ENCODE peak calls at places on chromosomes 11 and 22, in six cellular contexts. K is CD4-positive, alpha-beta T cell; R is BE2C; W is progenitor cell of endocrine pancreas; S is neural progenitor cell; U is A549. A is an unnamed sample.

GRCh38 chr11:44563716-44564115 is 1.7 kb upstream of the CD82 start:
- DNase-seq in K (no peak), R (no peak), W (no peak), S (no peak), U (no peak), A (no peak)

GRCh38 chr11:70885721-70886305 is 366.6 kb downstream of the SHANK2 start:
- DNase-seq in K (no peak), R (no peak), W (no peak), S (no peak), U (no peak), A (no peak)

GRCh38 chr11:66509131-66509561 is 1.3 kb upstream of the BBS1 start:
- DNase-seq in K (no peak), R (no peak), W (no peak), S (no peak), U (no peak), A (no peak)

GRCh38 chr11:82883853-82884252 is 16.4 kb downstream of the PRCP start:
- DNase-seq in K (no peak), R (no peak), W (no peak), S (no peak), U (no peak), A (no peak)

GRCh38 chr11:93528757-93529639 is 14.2 kb downstream of the SMCO4 start:
- DNase-seq in K (no peak), R (peak; percentile 37), W (no peak), S (no peak), U (no peak), A (no peak)

GRCh38 chr11:72668645-72669347 is 5.4 kb downstream of the PDE2A start:
- DNase-seq in K (no peak), R (no peak), W (no peak), S (peak; percentile 84), U (no peak), A (no peak)

GRCh38 chr11:118410055-118410745 is 8.8 kb downstream of the ATP5MG start:
- DNase-seq in K (no peak), R (no peak), W (no peak), S (no peak), U (no peak), A (no peak)

GRCh38 chr11:4643682-4644081 is at the start of gene OR51E1:
- DNase-seq in K (no peak), R (no peak), W (no peak), S (no peak), U (no peak), A (no peak)

GRCh38 chr11:75241906-75242644 is 1.5 kb downstream of the TPBGL start:
- DNase-seq in K (no peak), R (no peak), W (no peak), S (no peak), U (no peak), A (no peak)

GRCh38 chr22:21038405-21038804 is 6.0 kb upstream of the SLC7A4 start:
- DNase-seq in K (no peak), R (no peak), W (no peak), S (no peak), U (no peak), A (no peak)

GRCh38 chr11:114141863-114142590 is 82.5 kb downstream of the ZBTB16 start:
- DNase-seq in K (no peak), R (no peak), W (no peak), S (no peak), U (no peak), A (no peak)

GRCh38 chr22:46250783-46251125 is 661 bp upstream of the CDPF1 start:
- DNase-seq in K (peak; percentile 4), R (no peak), W (no peak), S (no peak), U (no peak), A (no peak)

GRCh38 chr11:82980292-82980691 is 78.8 kb downstream of the DDIAS start:
- DNase-seq in K (no peak), R (no peak), W (no peak), S (no peak), U (peak; percentile 17), A (no peak)

GRCh38 chr11:3195251-3196160 is 23.1 kb downstream of the MRGPRG start:
- DNase-seq in K (no peak), R (peak; percentile 33), W (no peak), S (no peak), U (no peak), A (no peak)

GRCh38 chr11:96155627-96156378 is 187.2 kb downstream of the MAML2 start:
- DNase-seq in K (no peak), R (peak; percentile 71), W (no peak), S (peak; percentile 18), U (peak; percentile 51), A (no peak)
- TF ChIP-seq CTCF in K (no peak), R (peak; percentile 61), W (no peak), S (no peak), U (peak; percentile 25), A (no peak)

GRCh38 chr22:22207845-22208564 is 36.6 kb upstream of the VPREB1 start:
- DNase-seq in K (peak; percentile 76), R (peak; percentile 82), W (peak; percentile 69), S (peak; percentile 84), U (peak; percentile 38), A (peak; percentile 73)
- TF ChIP-seq CTCF in K (peak; percentile 78), R (peak; percentile 77), W (peak; percentile 71), S (peak; percentile 66), U (peak; percentile 53), A (peak; percentile 73)

GRCh38 chr22:26170795-26171194 is 1.5 kb downstream of the SEZ6L start:
- DNase-seq in K (no peak), R (peak; percentile 26), W (peak; percentile 65), S (peak; percentile 85), U (no peak), A (peak; percentile 30)
- TF ChIP-seq CTCF in K (no peak), R (peak; percentile 42), W (peak; percentile 46), S (peak; percentile 62), U (no peak), A (peak; percentile 28)

GRCh38 chr11:11149671-11150459 is 203.2 kb downstream of the CSNK2A3 start:
- DNase-seq in K (peak; percentile 43), R (no peak), W (no peak), S (no peak), U (no peak), A (no peak)

GRCh38 chr11:11148598-11148997 is 204.5 kb downstream of the CSNK2A3 start:
- DNase-seq in K (no peak), R (no peak), W (no peak), S (no peak), U (no peak), A (no peak)

GRCh38 chr11:11146830-11147229 is 206.2 kb downstream of the CSNK2A3 start:
- DNase-seq in K (no peak), R (no peak), W (no peak), S (no peak), U (no peak), A (no peak)

GRCh38 chr11:11143849-11144248 is 209.2 kb downstream of the CSNK2A3 start:
- DNase-seq in K (no peak), R (no peak), W (no peak), S (no peak), U (no peak), A (no peak)

DNA sequence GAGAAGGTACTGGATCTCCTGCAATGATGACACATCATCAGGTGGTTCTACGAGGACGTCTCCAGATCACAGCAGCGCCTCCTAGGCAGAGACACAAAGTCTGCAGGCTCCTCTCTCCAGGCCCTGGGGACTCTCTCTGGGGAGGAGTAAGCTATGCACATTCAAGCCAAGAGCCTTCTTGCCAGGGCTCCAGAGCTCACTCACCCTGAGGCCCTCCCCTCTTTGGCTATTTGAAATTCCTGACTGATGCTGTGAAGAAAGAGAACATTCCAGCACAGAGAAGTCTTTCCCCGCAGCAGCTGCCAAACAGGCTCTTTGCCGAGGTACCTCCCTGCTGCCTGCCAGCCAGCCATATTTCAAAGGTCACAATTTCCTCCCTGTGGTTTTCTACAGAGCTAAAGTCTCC is 204.9 kb downstream of the CSNK2A3 start:
- DNase-seq in K (peak; percentile 35), R (no peak), W (no peak), S (peak; percentile 50), U (no peak), A (no peak)
- TF ChIP-seq CTCF in K (no peak), R (no peak), W (peak; percentile 17), S (peak; percentile 26), U (no peak), A (no peak)

DNA sequence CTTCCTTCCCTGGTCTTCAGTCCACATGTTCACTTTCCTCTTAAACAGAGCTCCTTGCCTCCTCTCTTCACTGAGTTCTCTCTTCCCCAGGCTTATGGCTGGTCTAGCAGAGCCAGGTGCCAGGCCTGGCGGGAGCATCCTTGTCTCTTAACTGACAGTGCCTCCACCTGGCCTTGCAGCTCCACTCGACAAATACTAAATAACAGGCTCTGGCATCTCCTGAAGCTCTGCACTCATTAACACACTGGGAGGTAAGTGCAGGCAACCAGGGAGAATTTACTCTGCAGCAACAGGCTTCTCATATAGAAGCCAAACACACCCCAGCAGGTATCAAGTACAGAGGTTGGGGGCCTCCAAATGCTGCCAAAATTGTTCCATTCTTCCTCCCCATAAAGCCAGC is 438.1 kb downstream of the SOX6 start:
- DNase-seq in K (no peak), R (no peak), W (no peak), S (peak; percentile 20), U (no peak), A (no peak)
- TF ChIP-seq CTCF in K (no peak), R (no peak), W (no peak), S (no peak), U (no peak), A (no peak)

GRCh38 chr11:8739309-8739793 is 56.8 kb downstream of the RPL27A start:
- DNase-seq in K (no peak), R (no peak), W (no peak), S (no peak), U (no peak), A (no peak)
- TF ChIP-seq CTCF in K (no peak), R (no peak), W (no peak), S (no peak), U (no peak), A (no peak)

DNA sequence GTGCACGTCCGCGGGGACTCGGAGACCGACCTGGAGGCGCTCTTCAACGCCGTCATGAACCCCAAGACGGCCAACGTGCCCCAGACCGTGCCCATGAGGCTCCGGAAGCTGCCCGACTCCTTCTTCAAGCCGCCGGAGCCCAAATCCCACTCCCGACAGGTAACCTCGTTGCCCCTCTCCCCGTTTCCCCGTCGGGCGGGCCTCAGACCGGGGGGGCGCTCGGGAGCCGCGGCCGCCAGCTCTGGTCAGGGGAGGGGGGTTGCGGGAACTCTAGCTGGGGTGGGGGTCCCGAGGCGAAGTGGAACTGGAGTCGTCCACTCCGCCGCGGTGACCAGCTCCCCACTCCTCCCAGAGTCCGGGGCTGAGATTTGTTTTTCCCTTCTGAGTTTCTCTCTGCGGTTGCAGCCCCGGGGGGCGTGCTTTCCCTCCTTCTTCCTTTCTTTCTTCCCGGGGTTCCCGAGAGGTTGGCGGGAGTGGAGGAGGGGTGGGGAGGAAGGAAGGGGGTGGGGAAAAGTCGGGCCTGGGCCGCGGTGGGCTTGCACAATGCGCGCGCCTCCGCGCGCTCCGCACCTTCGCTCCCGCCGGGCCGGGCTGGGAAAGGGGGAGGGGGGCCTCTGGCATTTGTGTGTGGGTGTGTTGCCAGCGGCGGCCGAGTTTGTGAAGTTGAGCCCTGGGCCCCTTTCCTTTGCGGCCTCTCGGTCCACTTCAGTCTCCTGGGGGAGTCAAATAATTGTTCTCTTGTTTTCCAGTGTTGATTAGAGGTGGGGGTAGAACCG is 952 bp downstream of the YAP1 start:
- DNase-seq in K (no peak), R (peak; percentile 8), W (peak; percentile 85), S (peak; percentile 93), U (peak; percentile 69), A (peak; percentile 86)
- TF ChIP-seq CTCF in K (no peak), R (no peak), W (peak; percentile 24), S (peak; percentile 36), U (peak; percentile 29), A (no peak)

A was measured in neural crest cell.